ENCODE peak calls at places on chromosomes 12 and 14, in ten cellular contexts. One of them, this sample, is unnamed. For H3K9me3, the result is how much of the 10 kb centered on the place peaks cover.

GRCh38 chr12:47165934-47166333 is 86.2 kb upstream of the AMIGO2 start:
- DNase-seq in esophagus muscularis mucosa: no peak
- DNase-seq in A549: no peak
- DNase-seq in lower lobe of right lung: no peak
- DNase-seq in left lung: no peak
- DNase-seq in A673: no peak
- DNase-seq in IMR-90: no peak
- DNase-seq in cardiac muscle cell: peak
- DNase-seq in CD4-positive, alpha-beta T cell: no peak
- DNase-seq in sigmoid colon: no peak
- DNase-seq in this sample: no peak

GRCh38 chr14:54691525-54692260 is 124.8 kb downstream of the SAMD4A start:
- DNase-seq in esophagus muscularis mucosa: no peak
- DNase-seq in A549: peak
- DNase-seq in lower lobe of right lung: peak
- DNase-seq in left lung: no peak
- DNase-seq in A673: peak
- DNase-seq in IMR-90: peak
- DNase-seq in cardiac muscle cell: peak
- DNase-seq in CD4-positive, alpha-beta T cell: no peak
- DNase-seq in sigmoid colon: peak
- DNase-seq in this sample: peak

GRCh38 chr12:12608557-12608957 is 3.1 kb upstream of the CREBL2 start:
- DNase-seq in esophagus muscularis mucosa: no peak
- DNase-seq in A549: peak
- DNase-seq in lower lobe of right lung: no peak
- DNase-seq in left lung: no peak
- DNase-seq in A673: peak
- DNase-seq in IMR-90: peak
- DNase-seq in cardiac muscle cell: peak
- DNase-seq in CD4-positive, alpha-beta T cell: no peak
- DNase-seq in sigmoid colon: no peak
- DNase-seq in this sample: peak

GRCh38 chr14:74941676-74942097 is 13.7 kb downstream of the PGF start:
- DNase-seq in esophagus muscularis mucosa: no peak
- DNase-seq in A549: no peak
- DNase-seq in lower lobe of right lung: peak
- DNase-seq in left lung: peak
- DNase-seq in A673: peak
- DNase-seq in IMR-90: peak
- DNase-seq in cardiac muscle cell: peak
- DNase-seq in CD4-positive, alpha-beta T cell: peak
- DNase-seq in sigmoid colon: peak
- DNase-seq in this sample: no peak

GRCh38 chr12:97659117-97659880 is 196.7 kb downstream of the RMST start:
- DNase-seq in esophagus muscularis mucosa: no peak
- DNase-seq in A549: no peak
- DNase-seq in lower lobe of right lung: no peak
- DNase-seq in left lung: no peak
- DNase-seq in A673: no peak
- DNase-seq in IMR-90: no peak
- DNase-seq in cardiac muscle cell: no peak
- DNase-seq in CD4-positive, alpha-beta T cell: no peak
- DNase-seq in sigmoid colon: no peak
- DNase-seq in this sample: no peak

GRCh38 chr14:75298187-75298985 is 19.8 kb downstream of the FOS start:
- DNase-seq in esophagus muscularis mucosa: no peak
- DNase-seq in A549: no peak
- DNase-seq in lower lobe of right lung: peak
- DNase-seq in left lung: peak
- DNase-seq in A673: peak
- DNase-seq in IMR-90: no peak
- DNase-seq in cardiac muscle cell: peak
- DNase-seq in CD4-positive, alpha-beta T cell: no peak
- DNase-seq in sigmoid colon: peak
- DNase-seq in this sample: peak

GRCh38 chr12:110502449-110502738 is 263 bp downstream of the RAD9B start:
- DNase-seq in esophagus muscularis mucosa: no peak
- DNase-seq in A549: no peak
- DNase-seq in lower lobe of right lung: no peak
- DNase-seq in left lung: no peak
- DNase-seq in A673: no peak
- DNase-seq in IMR-90: no peak
- DNase-seq in cardiac muscle cell: no peak
- DNase-seq in CD4-positive, alpha-beta T cell: no peak
- DNase-seq in sigmoid colon: no peak
- DNase-seq in this sample: no peak

GRCh38 chr12:56880416-56881035 is 53.7 kb downstream of the SDR9C7 start:
- DNase-seq in esophagus muscularis mucosa: peak
- DNase-seq in A549: no peak
- DNase-seq in lower lobe of right lung: no peak
- DNase-seq in left lung: no peak
- DNase-seq in A673: no peak
- DNase-seq in IMR-90: no peak
- DNase-seq in cardiac muscle cell: peak
- DNase-seq in CD4-positive, alpha-beta T cell: no peak
- DNase-seq in sigmoid colon: no peak
- DNase-seq in this sample: no peak

GRCh38 chr14:89466460-89466859 is 49.4 kb upstream of the FOXN3 start:
- DNase-seq in esophagus muscularis mucosa: no peak
- DNase-seq in A549: no peak
- DNase-seq in lower lobe of right lung: no peak
- DNase-seq in left lung: no peak
- DNase-seq in A673: no peak
- DNase-seq in IMR-90: no peak
- DNase-seq in cardiac muscle cell: no peak
- DNase-seq in CD4-positive, alpha-beta T cell: no peak
- DNase-seq in sigmoid colon: no peak
- DNase-seq in this sample: peak

GRCh38 chr12:52396656-52397055 is 9.5 kb downstream of the KRT82 start:
- DNase-seq in esophagus muscularis mucosa: no peak
- DNase-seq in A549: no peak
- DNase-seq in lower lobe of right lung: no peak
- DNase-seq in left lung: no peak
- DNase-seq in A673: no peak
- DNase-seq in IMR-90: no peak
- DNase-seq in cardiac muscle cell: no peak
- DNase-seq in CD4-positive, alpha-beta T cell: no peak
- DNase-seq in sigmoid colon: peak
- DNase-seq in this sample: peak

GRCh38 chr12:130479401-130480125 is 141.9 kb downstream of the PIWIL1 start:
- DNase-seq in esophagus muscularis mucosa: no peak
- DNase-seq in A549: no peak
- DNase-seq in lower lobe of right lung: no peak
- DNase-seq in left lung: peak
- DNase-seq in A673: no peak
- DNase-seq in IMR-90: no peak
- DNase-seq in cardiac muscle cell: no peak
- DNase-seq in CD4-positive, alpha-beta T cell: no peak
- DNase-seq in sigmoid colon: no peak
- DNase-seq in this sample: no peak

DNA sequence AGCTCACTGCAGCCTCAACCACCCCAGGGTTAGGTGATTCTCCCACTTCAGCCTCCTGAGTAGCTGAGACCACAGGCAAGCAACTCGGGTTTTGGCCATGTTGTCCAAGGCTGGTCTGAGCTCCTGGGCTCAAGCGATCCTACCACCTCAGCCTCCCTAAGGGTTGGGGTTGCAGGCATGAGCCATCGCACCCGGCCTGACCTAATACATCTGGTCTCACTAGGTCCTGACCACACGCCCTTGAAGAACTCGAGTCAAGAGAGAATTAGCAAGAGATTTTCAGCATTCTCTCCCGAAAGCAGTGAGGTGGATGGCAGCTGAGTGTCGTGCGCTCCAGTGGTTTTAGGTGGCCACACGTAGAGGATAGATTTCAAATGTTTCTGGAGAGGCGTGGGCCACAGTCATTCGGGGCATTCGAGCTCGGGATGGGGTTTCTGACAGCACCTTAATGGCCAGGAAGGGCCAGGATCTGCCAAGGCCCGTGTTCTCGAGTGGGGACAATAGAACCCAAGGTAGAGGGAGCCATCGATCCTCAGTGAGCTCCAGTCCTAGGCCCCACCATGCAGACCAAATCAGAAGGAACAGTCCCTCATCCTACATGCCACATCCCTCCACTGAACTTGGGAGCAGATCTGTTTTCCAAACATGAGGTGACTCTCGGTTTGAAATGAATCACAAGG is 193.1 kb downstream of the ALG10 start:
- DNase-seq in esophagus muscularis mucosa: no peak
- DNase-seq in A549: no peak
- DNase-seq in lower lobe of right lung: no peak
- DNase-seq in left lung: no peak
- DNase-seq in A673: no peak
- DNase-seq in IMR-90: no peak
- DNase-seq in cardiac muscle cell: no peak
- DNase-seq in CD4-positive, alpha-beta T cell: no peak
- DNase-seq in sigmoid colon: no peak
- DNase-seq in this sample: no peak
- H3K9me3 ChIP-seq in esophagus muscularis mucosa: under half
- H3K9me3 ChIP-seq in A549: under half
- H3K9me3 ChIP-seq in lower lobe of right lung: under half
- H3K9me3 ChIP-seq in left lung: under half
- H3K9me3 ChIP-seq in A673: under half
- H3K9me3 ChIP-seq in IMR-90: under half
- H3K9me3 ChIP-seq in cardiac muscle cell: under half
- H3K9me3 ChIP-seq in CD4-positive, alpha-beta T cell: under half
- H3K9me3 ChIP-seq in sigmoid colon: under half
- H3K9me3 ChIP-seq in this sample: under half

DNA sequence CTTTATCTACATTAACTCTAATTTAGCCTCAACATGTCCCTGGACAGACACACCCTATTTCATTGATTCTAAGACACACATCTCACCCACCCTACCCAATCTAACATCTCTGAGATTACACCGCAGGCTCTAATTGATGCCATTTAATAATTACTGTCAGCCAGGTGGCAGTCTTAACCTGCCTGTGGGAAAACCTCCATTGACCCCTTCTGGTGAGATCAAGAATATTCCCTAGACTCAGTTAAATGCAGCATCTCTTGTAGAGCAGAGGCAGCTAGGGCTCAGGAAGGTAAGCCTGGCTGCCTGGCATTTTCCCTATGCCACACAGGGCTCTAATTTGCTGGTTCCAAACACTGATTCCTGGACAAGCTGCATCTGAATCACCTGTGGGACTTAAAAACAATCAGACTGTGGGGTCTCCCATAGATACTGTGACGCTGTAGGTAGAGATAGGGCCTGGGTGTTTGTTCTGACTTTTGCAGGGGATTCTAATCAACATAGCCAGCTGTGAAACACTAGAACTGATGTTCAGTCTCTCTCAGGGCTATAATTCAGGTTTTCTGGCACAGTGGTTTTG is 14.3 kb downstream of the MCRS1 start:
- DNase-seq in esophagus muscularis mucosa: no peak
- DNase-seq in A549: peak
- DNase-seq in lower lobe of right lung: no peak
- DNase-seq in left lung: no peak
- DNase-seq in A673: peak
- DNase-seq in IMR-90: no peak
- DNase-seq in cardiac muscle cell: no peak
- DNase-seq in CD4-positive, alpha-beta T cell: no peak
- DNase-seq in sigmoid colon: no peak
- DNase-seq in this sample: no peak
- TF ChIP-seq CTCF in esophagus muscularis mucosa: no peak
- TF ChIP-seq CTCF in A549: peak
- TF ChIP-seq CTCF in lower lobe of right lung: peak
- TF ChIP-seq CTCF in left lung: no peak
- TF ChIP-seq CTCF in A673: peak
- TF ChIP-seq CTCF in IMR-90: peak
- TF ChIP-seq CTCF in cardiac muscle cell: peak
- TF ChIP-seq CTCF in CD4-positive, alpha-beta T cell: peak
- TF ChIP-seq CTCF in sigmoid colon: no peak
- TF ChIP-seq CTCF in this sample: peak

DNA sequence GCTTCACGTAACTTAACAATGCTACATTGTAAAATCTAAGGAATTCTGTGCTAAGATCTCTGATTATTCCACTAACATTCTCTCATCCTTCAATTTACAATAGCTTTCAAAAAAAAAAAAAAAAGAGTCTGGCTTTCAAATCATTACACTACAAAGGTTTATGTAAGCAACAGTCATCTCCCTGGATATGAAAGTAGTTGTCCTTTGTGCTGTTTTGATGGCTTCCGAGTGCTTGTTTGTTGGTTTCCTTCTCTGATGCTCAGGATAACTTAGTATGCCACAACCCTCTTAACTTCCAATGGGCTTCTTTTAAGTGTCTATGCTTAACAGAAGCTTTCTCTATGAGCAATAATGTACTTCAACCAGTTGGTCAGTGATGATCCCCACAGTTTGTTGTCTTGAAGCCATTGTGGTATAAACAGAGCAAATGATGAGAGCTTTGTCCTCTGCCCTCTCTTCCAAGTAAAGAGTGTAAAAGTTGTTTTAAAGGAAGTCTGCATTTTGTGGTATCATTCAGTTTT is 396.2 kb upstream of the RGS6 start:
- DNase-seq in esophagus muscularis mucosa: no peak
- DNase-seq in A549: no peak
- DNase-seq in lower lobe of right lung: no peak
- DNase-seq in left lung: no peak
- DNase-seq in A673: no peak
- DNase-seq in IMR-90: peak
- DNase-seq in cardiac muscle cell: no peak
- DNase-seq in CD4-positive, alpha-beta T cell: no peak
- DNase-seq in sigmoid colon: no peak
- DNase-seq in this sample: no peak
- H3K27ac ChIP-seq in esophagus muscularis mucosa: peak
- H3K27ac ChIP-seq in A549: no peak
- H3K27ac ChIP-seq in lower lobe of right lung: peak
- H3K27ac ChIP-seq in left lung: no peak
- H3K27ac ChIP-seq in A673: no peak
- H3K27ac ChIP-seq in IMR-90: no peak
- H3K27ac ChIP-seq in cardiac muscle cell: no peak
- H3K27ac ChIP-seq in CD4-positive, alpha-beta T cell: no peak
- H3K27ac ChIP-seq in sigmoid colon: no peak
- H3K27ac ChIP-seq in this sample: no peak

GRCh38 chr14:42504433-42504832 is 897.8 kb downstream of the LRFN5 start:
- DNase-seq in esophagus muscularis mucosa: no peak
- DNase-seq in A549: no peak
- DNase-seq in lower lobe of right lung: no peak
- DNase-seq in left lung: no peak
- DNase-seq in A673: no peak
- DNase-seq in IMR-90: no peak
- DNase-seq in cardiac muscle cell: peak
- DNase-seq in CD4-positive, alpha-beta T cell: no peak
- DNase-seq in sigmoid colon: no peak
- DNase-seq in this sample: no peak

GRCh38 chr14:42510071-42510470 is 903.4 kb downstream of the LRFN5 start:
- DNase-seq in esophagus muscularis mucosa: no peak
- DNase-seq in A549: no peak
- DNase-seq in lower lobe of right lung: no peak
- DNase-seq in left lung: no peak
- DNase-seq in A673: no peak
- DNase-seq in IMR-90: no peak
- DNase-seq in cardiac muscle cell: no peak
- DNase-seq in CD4-positive, alpha-beta T cell: no peak
- DNase-seq in sigmoid colon: no peak
- DNase-seq in this sample: no peak

GRCh38 chr14:42513837-42514236 is 907.2 kb downstream of the LRFN5 start:
- DNase-seq in esophagus muscularis mucosa: no peak
- DNase-seq in A549: no peak
- DNase-seq in lower lobe of right lung: no peak
- DNase-seq in left lung: no peak
- DNase-seq in A673: no peak
- DNase-seq in IMR-90: no peak
- DNase-seq in cardiac muscle cell: no peak
- DNase-seq in CD4-positive, alpha-beta T cell: no peak
- DNase-seq in sigmoid colon: no peak
- DNase-seq in this sample: no peak

GRCh38 chr14:42508209-42508946 is 901.7 kb downstream of the LRFN5 start:
- DNase-seq in esophagus muscularis mucosa: no peak
- DNase-seq in A549: no peak
- DNase-seq in lower lobe of right lung: no peak
- DNase-seq in left lung: no peak
- DNase-seq in A673: no peak
- DNase-seq in IMR-90: no peak
- DNase-seq in cardiac muscle cell: no peak
- DNase-seq in CD4-positive, alpha-beta T cell: no peak
- DNase-seq in sigmoid colon: no peak
- DNase-seq in this sample: no peak
- H3K9me3 ChIP-seq in esophagus muscularis mucosa: under half
- H3K9me3 ChIP-seq in A549: under half
- H3K9me3 ChIP-seq in lower lobe of right lung: under half
- H3K9me3 ChIP-seq in left lung: under half
- H3K9me3 ChIP-seq in A673: under half
- H3K9me3 ChIP-seq in IMR-90: under half
- H3K9me3 ChIP-seq in cardiac muscle cell: under half
- H3K9me3 ChIP-seq in CD4-positive, alpha-beta T cell: under half
- H3K9me3 ChIP-seq in sigmoid colon: under half
- H3K9me3 ChIP-seq in this sample: under half

This sample was measured in Peyer's patch.